ENCODE peak calls at places on chromosomes 11 and 22, in five cellular contexts. L, N, K, X and P are unnamed samples. For H3K4me1, the result is how much of the 10 kb centered on the place peaks cover.

GRCh38 chr22:30079952-30080533 is at the start of gene HORMAD2:
- DNase-seq in X (no peak), N (no peak), K (peak), L (no peak), P (peak)

GRCh38 chr11:69491071-69492031 is 9.9 kb downstream of the LINC01488 start:
- DNase-seq in X (no peak), L (peak), N (no peak), K (no peak), P (peak)

GRCh38 chr11:78386551-78386950 is 31.1 kb downstream of the GAB2 start:
- DNase-seq in L (no peak), X (no peak), K (no peak), N (no peak), P (no peak)

GRCh38 chr11:1728931-1729691 is 21.3 kb downstream of the IFITM10 start:
- DNase-seq in K (no peak), N (no peak), L (no peak), X (no peak), P (no peak)

GRCh38 chr11:121372028-121372427 is 79.5 kb downstream of the SC5D start:
- DNase-seq in N (no peak), L (no peak), K (no peak), X (no peak), P (no peak)

GRCh38 chr11:83069441-83070043 is 2.2 kb downstream of the RAB30 start:
- DNase-seq in N (no peak), X (no peak), L (no peak), K (no peak), P (no peak)

GRCh38 chr22:24471570-24471969 is 23.6 kb upstream of the UPB1 start:
- DNase-seq in N (no peak), X (peak), K (no peak), L (peak), P (peak)

GRCh38 chr11:115515647-115516046 is 11.4 kb upstream of the CADM1 start:
- DNase-seq in K (no peak), X (no peak), L (no peak), N (no peak), P (no peak)

GRCh38 chr22:42452456-42452855 is 20.3 kb upstream of the NFAM1 start:
- DNase-seq in N (no peak), K (no peak), L (no peak), X (no peak), P (no peak)

GRCh38 chr11:106708348-106708747 is 309.9 kb downstream of the GUCY1A2 start:
- DNase-seq in L (no peak), N (no peak), K (no peak), X (no peak), P (no peak)

GRCh38 chr22:37193629-37194191 is 5.7 kb upstream of the C1QTNF6 start:
- DNase-seq in K (no peak), X (peak), L (no peak), N (peak), P (no peak)

GRCh38 chr11:67657300-67657699 is 6.8 kb upstream of the ACY3 start:
- DNase-seq in X (no peak), K (no peak), N (no peak), L (no peak), P (no peak)

GRCh38 chr11:19962795-19963163 is 197.5 kb downstream of the DBX1 start:
- DNase-seq in X (no peak), N (peak), L (no peak), K (no peak), P (no peak)

GRCh38 chr22:28220626-28221363 is 301.7 kb upstream of the PITPNB start:
- DNase-seq in K (no peak), L (no peak), N (no peak), X (no peak), P (no peak)

DNA sequence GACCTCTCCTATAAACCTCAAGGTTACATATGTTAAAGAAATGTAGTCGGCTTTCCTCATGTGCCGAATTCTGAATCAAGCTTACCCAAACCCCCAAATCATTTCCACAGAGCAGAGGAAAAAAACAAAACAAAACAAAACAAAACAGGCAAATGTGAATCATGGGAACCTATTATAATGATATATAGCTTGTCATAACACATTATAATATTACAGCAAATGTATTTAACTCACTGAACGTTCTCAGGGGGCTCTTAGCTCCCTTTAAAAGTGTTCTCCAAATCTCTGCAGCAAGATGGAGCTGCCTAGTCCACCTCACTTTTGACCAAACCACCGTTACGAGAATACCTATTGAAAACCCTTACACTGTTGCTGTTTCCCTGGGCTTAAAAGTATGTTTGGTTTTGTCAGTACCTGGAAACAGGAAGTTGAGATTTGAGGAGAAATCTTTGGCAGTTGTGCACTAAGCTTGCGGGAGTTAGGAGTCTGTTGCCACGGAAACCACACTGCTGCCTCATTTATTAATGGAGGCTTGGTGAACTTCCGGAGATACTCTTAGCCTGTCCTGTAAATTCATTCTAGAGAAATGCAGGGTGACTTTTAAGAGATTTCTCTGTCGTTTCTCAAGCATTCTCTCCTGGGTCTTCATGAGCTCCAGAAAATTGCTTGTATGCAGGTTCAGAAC is 167.0 kb upstream of the RASSF10 start:
- DNase-seq in X (no peak), K (no peak), L (no peak), N (peak), P (no peak)
- H3K4me1 ChIP-seq in X (under half), K (under half), L (half or more), N (half or more), P (under half)

DNA sequence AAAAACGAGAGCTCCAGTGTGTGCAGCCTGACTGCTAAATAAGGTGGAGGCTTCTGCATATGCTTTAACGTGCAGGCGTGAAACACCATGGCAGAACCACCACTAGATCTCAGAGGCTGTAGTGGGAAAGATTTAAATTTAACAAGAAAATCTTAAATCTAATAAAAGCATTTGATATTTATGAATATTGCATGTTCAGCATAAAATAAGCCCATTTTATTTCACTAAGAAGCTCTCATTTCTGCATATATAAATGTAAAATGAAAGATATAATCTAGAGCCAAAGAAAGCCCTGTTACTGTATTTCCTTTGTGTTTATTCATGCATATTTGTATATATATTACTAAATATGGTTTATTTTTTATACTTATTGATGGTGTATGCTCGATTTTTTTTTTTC is 188.3 kb downstream of the DDX10 start:
- DNase-seq in L (no peak), K (no peak), X (no peak), N (no peak), P (no peak)
- H3K27ac ChIP-seq in L (peak), K (no peak), X (no peak), N (no peak), P (no peak)

DNA sequence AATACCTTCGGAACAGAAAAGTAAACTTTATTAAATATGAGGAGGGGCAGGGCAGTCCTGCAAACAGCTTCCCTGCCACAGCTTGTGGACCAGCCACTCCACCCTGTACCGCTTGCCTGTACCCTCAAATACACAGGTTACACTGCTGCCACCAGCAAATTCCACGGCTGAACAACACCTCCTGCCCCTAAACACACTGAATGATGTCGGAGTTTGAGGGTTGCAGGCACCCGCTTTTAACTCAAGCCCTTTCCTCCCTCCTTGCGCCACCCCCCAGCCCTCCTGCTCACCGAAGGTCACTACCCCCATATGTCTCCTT is 4.0 kb downstream of the VSIG2 start:
- DNase-seq in L (no peak), K (no peak), X (no peak), N (no peak), P (no peak)
- H3K4me1 ChIP-seq in L (half or more), K (under half), X (under half), N (under half), P (under half)

GRCh38 chr11:32435511-32435946 is at the start of gene WT1:
- DNase-seq in L (peak), N (no peak), X (no peak), K (no peak), P (peak)

GRCh38 chr11:32434116-32434386 is 1.3 kb downstream of the WT1 start:
- DNase-seq in K (no peak), L (no peak), X (no peak), N (no peak), P (no peak)

GRCh38 chr11:32435152-32435480 is 223 bp downstream of the WT1 start:
- DNase-seq in N (no peak), X (no peak), L (no peak), K (no peak), P (no peak)

GRCh38 chr11:32433249-32434115 is 1.9 kb downstream of the WT1 start:
- DNase-seq in N (no peak), L (no peak), K (no peak), X (no peak), P (no peak)

GRCh38 chr11:32434387-32435151 is 770 bp downstream of the WT1 start:
- DNase-seq in L (no peak), X (no peak), N (no peak), K (no peak), P (peak)
- H3K27ac ChIP-seq in L (peak), X (no peak), N (no peak), K (no peak), P (peak)

GRCh38 chr22:20491346-20491745 is 4.2 kb downstream of the KLHL22 start:
- DNase-seq in N (no peak), L (no peak), K (no peak), X (no peak), P (no peak)
- H3K4me1 ChIP-seq in N (under half), L (half or more), K (under half), X (under half), P (under half)